ENCODE peak calls at places on chromosomes 12 and 14, in ten cellular contexts. T is stomach; N is BJ; Y is T-helper 2 cell; M is NCI-H1436 treated with DMSO at 0.1 percent for 48 hours; A is nephron progenitor cell; O is AG20443; I is COR-L47; U is CD4-positive, alpha-beta T cell; Z is AG08396. H is an unnamed sample.

GRCh38 chr14:69996197-69996596 is 117.0 kb downstream of the SMOC1 start:
- DNase-seq in T (no peak), N (no peak), Y (no peak), M (no peak), A (no peak), O (no peak), I (no peak), U (no peak), Z (no peak), H (no peak)

GRCh38 chr12:29229937-29230336 is 80.9 kb downstream of the FAR2 start:
- DNase-seq in T (no peak), N (no peak), Y (no peak), M (no peak), A (no peak), O (no peak), I (no peak), U (no peak), Z (no peak), H (no peak)

GRCh38 chr12:96015672-96016071 is 19.5 kb upstream of the HAL start:
- DNase-seq in T (peak; percentile 32), N (no peak), Y (no peak), M (no peak), A (peak; percentile 29), O (peak; percentile 55), I (peak; percentile 18), U (no peak), Z (no peak), H (no peak)

GRCh38 chr12:119528241-119528640 is 65.3 kb upstream of the TMEM233 start:
- DNase-seq in T (no peak), N (no peak), Y (peak; percentile 3), M (no peak), A (peak; percentile 15), O (no peak), I (no peak), U (no peak), Z (no peak), H (no peak)

GRCh38 chr12:3294481-3294911 is 196.5 kb upstream of the PRMT8 start:
- DNase-seq in T (no peak), N (no peak), Y (no peak), M (no peak), A (no peak), O (no peak), I (no peak), U (no peak), Z (no peak), H (no peak)

GRCh38 chr14:95339301-95339865 is 19.7 kb upstream of the CLMN start:
- DNase-seq in T (peak; percentile 81), N (no peak), Y (no peak), M (no peak), A (no peak), O (no peak), I (no peak), U (no peak), Z (no peak), H (no peak)

GRCh38 chr12:124681779-124682391 is 114.5 kb upstream of the NCOR2 start:
- DNase-seq in T (no peak), N (peak; percentile 58), Y (no peak), M (no peak), A (no peak), O (peak; percentile 61), I (no peak), U (no peak), Z (no peak), H (peak; percentile 66)

GRCh38 chr12:70661762-70662161 is 24.5 kb upstream of the PTPRB start:
- DNase-seq in T (no peak), N (peak; percentile 86), Y (no peak), M (no peak), A (no peak), O (peak; percentile 71), I (no peak), U (no peak), Z (peak; percentile 39), H (peak; percentile 74)

GRCh38 chr12:89863332-89863938 is 154.8 kb upstream of the ATP2B1 start:
- DNase-seq in T (no peak), N (no peak), Y (peak; percentile 95), M (no peak), A (no peak), O (no peak), I (no peak), U (peak; percentile 54), Z (no peak), H (no peak)

GRCh38 chr14:23483216-23483854 is 13.8 kb downstream of the NGDN start:
- DNase-seq in T (no peak), N (no peak), Y (peak; percentile 14), M (peak; percentile 7), A (peak; percentile 63), O (peak; percentile 48), I (peak; percentile 76), U (no peak), Z (peak; percentile 37), H (no peak)

GRCh38 chr12:127257366-127257935 is 1009.5 kb upstream of the TMEM132C start:
- DNase-seq in T (no peak), N (no peak), Y (no peak), M (no peak), A (no peak), O (no peak), I (no peak), U (no peak), Z (no peak), H (no peak)

GRCh38 chr12:50785406-50785805 is 21.5 kb downstream of the ATF1 start:
- DNase-seq in T (no peak), N (no peak), Y (no peak), M (no peak), A (no peak), O (no peak), I (no peak), U (no peak), Z (no peak), H (no peak)

GRCh38 chr12:118299791-118300460 is 72.8 kb downstream of the TAOK3 start:
- DNase-seq in T (no peak), N (no peak), Y (no peak), M (no peak), A (no peak), O (no peak), I (no peak), U (no peak), Z (no peak), H (no peak)

GRCh38 chr14:53412819-53413664 is 259.9 kb upstream of the DDHD1 start:
- DNase-seq in T (no peak), N (no peak), Y (peak; percentile 43), M (no peak), A (peak; percentile 3), O (peak; percentile 17), I (no peak), U (no peak), Z (no peak), H (no peak)

GRCh38 chr14:74712499-74713394 is at the start of the genes AREL1 and FCF1:
- DNase-seq in T (peak; percentile 80), N (peak; percentile 39), Y (peak; percentile 90), M (no peak), A (peak; percentile 80), O (peak; percentile 96), I (no peak), U (peak; percentile 62), Z (peak; percentile 90), H (peak; percentile 70)

GRCh38 chr14:34496007-34496678 is 34.1 kb upstream of the SPTSSA start:
- DNase-seq in T (peak; percentile 21), N (no peak), Y (no peak), M (no peak), A (no peak), O (no peak), I (no peak), U (no peak), Z (no peak), H (no peak)

GRCh38 chr14:64705406-64706118 is 1.3 kb downstream of the PLEKHG3 start:
- DNase-seq in T (no peak), N (no peak), Y (no peak), M (no peak), A (peak; percentile 33), O (peak; percentile 49), I (peak; percentile 47), U (no peak), Z (no peak), H (no peak)

GRCh38 chr12:5003025-5003666 is 40.5 kb upstream of the KCNA5 start:
- DNase-seq in T (peak; percentile 62), N (no peak), Y (peak; percentile 62), M (no peak), A (peak; percentile 76), O (peak; percentile 89), I (peak; percentile 39), U (peak; percentile 4), Z (peak; percentile 81), H (peak; percentile 30)

GRCh38 chr14:39219075-39219499 is 14.6 kb upstream of the MIA2 start:
- DNase-seq in T (no peak), N (peak; percentile 47), Y (no peak), M (no peak), A (no peak), O (peak; percentile 35), I (no peak), U (no peak), Z (no peak), H (peak; percentile 58)

GRCh38 chr12:45742590-45742989 is 13.1 kb downstream of the ARID2 start:
- DNase-seq in T (no peak), N (no peak), Y (no peak), M (no peak), A (no peak), O (no peak), I (no peak), U (no peak), Z (no peak), H (no peak)

H was measured in GM04504.